ENCODE peak calls at places on chromosomes 3 and 15, in ten cellular contexts. S is CD8-positive, alpha-beta memory T cell; L is kidney; O is colonic mucosa; Y is right atrium auricular region; X is NT2/D1; N is BE2C; U is CD4-positive, alpha-beta memory T cell; J is psoas muscle; E is upper lobe of right lung. M is an unnamed sample. For H3K36me3, the result is how much of the 10 kb centered on the place peaks cover.

GRCh38 chr3:182809523-182809922 is 16.2 kb downstream of the ATP11B start:
- DNase-seq in J (no peak), O (no peak), L (no peak), E (no peak), Y (no peak), N (no peak), X (no peak), S (no peak), U (no peak), M (no peak)

GRCh38 chr3:131110087-131110486 is 83.4 kb downstream of the NEK11 start:
- DNase-seq in U (no peak), O (no peak), S (no peak), J (no peak), X (no peak), L (no peak), N (no peak), E (no peak), Y (no peak), M (no peak)

GRCh38 chr3:187454416-187454815 is 86.2 kb downstream of the RTP4 start:
- DNase-seq in L (no peak), E (no peak), S (no peak), U (no peak), Y (no peak), X (no peak), O (no peak), J (no peak), N (no peak), M (no peak)

GRCh38 chr3:188749010-188749617 is 422.7 kb upstream of the TPRG1 start:
- DNase-seq in X (peak), S (peak), L (no peak), Y (no peak), N (peak), E (no peak), O (peak), J (no peak), U (peak), M (no peak)

GRCh38 chr3:120203016-120203415 is 82.0 kb downstream of the GPR156 start:
- DNase-seq in N (no peak), X (no peak), O (peak), Y (peak), L (no peak), S (no peak), U (no peak), E (no peak), J (peak), M (peak)

GRCh38 chr3:50515565-50516047 is 12.2 kb upstream of the CACNA2D2 start:
- DNase-seq in X (no peak), N (peak), Y (peak), O (peak), U (no peak), E (peak), L (peak), S (no peak), J (peak), M (no peak)

GRCh38 chr3:173945081-173945652 is 547.6 kb downstream of the NLGN1 start:
- DNase-seq in E (no peak), S (no peak), J (no peak), Y (no peak), L (no peak), X (no peak), N (no peak), U (no peak), O (no peak), M (no peak)

GRCh38 chr3:172213765-172214358 is 174.5 kb downstream of the FNDC3B start:
- DNase-seq in S (no peak), E (no peak), N (no peak), J (no peak), X (no peak), Y (no peak), U (no peak), O (no peak), L (no peak), M (no peak)

DNA sequence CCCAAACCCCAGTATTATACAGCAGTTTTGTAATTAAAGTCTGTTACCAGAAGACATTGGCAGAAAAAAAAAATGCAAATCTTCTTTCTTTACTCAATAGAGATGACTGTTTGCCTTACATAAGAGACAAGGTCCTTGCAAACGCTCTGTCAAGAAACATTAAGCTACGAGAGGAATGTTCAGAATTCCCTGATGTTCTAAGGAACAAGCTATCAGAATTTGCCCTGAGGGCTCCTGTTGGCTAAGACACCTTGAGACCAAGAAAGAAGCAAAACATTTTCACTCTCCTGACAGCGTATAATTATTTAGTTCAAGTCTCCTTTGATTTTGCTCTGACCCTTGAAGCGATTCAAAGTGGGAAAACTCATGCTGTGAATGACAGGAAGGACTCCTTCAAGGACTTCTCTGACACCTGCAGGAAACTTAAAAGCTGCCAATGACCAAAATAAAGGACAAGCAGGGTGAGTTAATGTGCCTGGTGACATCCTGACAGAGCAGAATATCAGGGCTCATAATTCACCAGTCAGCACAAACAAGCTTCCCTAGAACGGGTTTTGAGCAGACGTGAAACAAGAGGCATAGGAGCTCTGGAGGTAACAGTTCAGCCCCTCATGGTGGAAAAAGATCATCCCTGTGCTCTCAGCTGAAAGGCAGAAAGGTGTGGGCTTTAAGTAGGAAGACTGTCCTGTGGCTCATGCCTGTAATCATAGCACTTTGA is 2.5 kb downstream of the SCAMP2 start:
- DNase-seq in Y (no peak), N (no peak), L (no peak), U (no peak), S (no peak), J (no peak), O (no peak), E (no peak), X (peak), M (no peak)
- H3K4me3 ChIP-seq in Y (no peak), N (no peak), L (peak), U (no peak), S (peak), J (peak), O (peak), E (peak), X (no peak), M (no peak)

GRCh38 chr15:59172289-59172901 is 34.2 kb upstream of the LDHAL6B start:
- DNase-seq in J (no peak), S (no peak), Y (no peak), O (no peak), X (no peak), E (no peak), U (no peak), N (no peak), L (no peak), M (no peak)
- H3K36me3 ChIP-seq in J (under half), S (under half), Y (under half), O (under half), X (under half), E (under half), U (under half), N (under half), L (under half), M (under half)

DNA sequence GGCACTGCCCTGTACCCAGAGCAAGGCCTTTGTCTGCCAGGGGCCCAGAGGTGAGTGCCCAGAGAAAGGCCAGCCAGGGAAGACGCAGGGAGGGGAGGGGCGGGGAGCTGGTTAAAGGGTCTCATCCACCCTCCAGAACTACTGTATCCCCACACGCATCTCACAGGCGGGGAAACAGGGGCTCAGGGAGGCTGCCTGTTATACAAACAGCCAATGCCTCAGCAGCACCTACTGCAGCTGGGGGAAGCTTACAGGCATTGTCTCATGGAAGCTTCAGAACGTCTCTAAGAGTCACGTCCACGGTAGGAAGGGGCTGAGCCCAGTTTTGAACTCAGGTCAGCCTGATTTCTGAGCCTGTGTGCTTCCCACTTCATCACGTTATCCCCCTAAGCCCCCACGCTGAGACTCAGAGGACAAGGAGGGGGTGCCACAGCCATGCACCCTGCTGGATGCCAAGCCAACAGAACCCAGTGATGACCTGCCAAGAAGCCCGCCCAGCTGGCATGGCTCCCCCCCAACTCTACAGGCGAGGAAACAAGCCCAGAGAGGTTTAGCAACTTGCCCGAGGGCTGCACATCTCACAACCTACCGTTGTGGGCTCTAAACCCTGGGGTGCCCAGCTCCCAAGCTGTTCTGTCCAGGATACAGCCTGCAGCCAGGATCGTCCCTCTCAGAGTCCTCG is 54.5 kb downstream of the IQSEC1 start:
- DNase-seq in E (no peak), Y (no peak), X (no peak), L (peak), U (no peak), S (no peak), N (no peak), O (no peak), J (no peak), M (no peak)
- H3K4me3 ChIP-seq in E (no peak), Y (no peak), X (peak), L (no peak), U (no peak), S (no peak), N (no peak), O (no peak), J (peak), M (no peak)

GRCh38 chr3:183984337-183984736 is 33.3 kb downstream of the ABCC5 start:
- DNase-seq in Y (no peak), N (no peak), J (no peak), X (no peak), U (no peak), S (no peak), L (no peak), O (no peak), E (no peak), M (no peak)
- H3K36me3 ChIP-seq in Y (half or more), N (half or more), J (under half), X (half or more), U (under half), S (under half), L (under half), O (under half), E (half or more), M (under half)

GRCh38 chr3:165683947-165684346 is 153.3 kb downstream of the BCHE start:
- DNase-seq in J (no peak), Y (no peak), E (no peak), X (no peak), N (no peak), O (no peak), S (no peak), U (no peak), L (no peak), M (no peak)
- H3K4me3 ChIP-seq in J (no peak), Y (no peak), E (no peak), X (no peak), N (no peak), O (no peak), S (no peak), U (no peak), L (no peak), M (peak)

GRCh38 chr3:102090646-102091045 is 241.3 kb downstream of the NFKBIZ start:
- DNase-seq in L (no peak), O (no peak), N (no peak), J (no peak), U (no peak), S (no peak), X (no peak), Y (no peak), E (no peak), M (no peak)
- H3K36me3 ChIP-seq in L (under half), O (under half), N (under half), J (under half), U (under half), S (under half), X (under half), Y (under half), E (under half), M (under half)

GRCh38 chr3:16378415-16378814 is 113.4 kb downstream of the OXNAD1 start:
- DNase-seq in S (no peak), O (no peak), N (no peak), Y (no peak), J (no peak), E (no peak), U (no peak), L (no peak), X (no peak), M (no peak)
- H3K4me3 ChIP-seq in S (no peak), O (no peak), N (no peak), Y (no peak), J (no peak), E (no peak), U (no peak), L (no peak), X (no peak), M (no peak)